ENCODE peak calls at places on chromosomes 4 and X, in five cellular contexts. One of them, this sample, is unnamed.

GRCh38 chr4:74304136-74304628 is 4.1 kb upstream of the EPGN start:
- DNase-seq in H1: no peak
- DNase-seq in K562: no peak
- DNase-seq in GM12878: no peak
- DNase-seq in HepG2: no peak
- DNase-seq in this sample: no peak

GRCh38 chr4:55884851-55885219 is 31.4 kb downstream of the EXOC1 start:
- DNase-seq in H1: no peak
- DNase-seq in K562: no peak
- DNase-seq in GM12878: no peak
- DNase-seq in HepG2: no peak
- DNase-seq in this sample: no peak

GRCh38 chrX:20374866-20375530 is 108.3 kb upstream of the RPS6KA3 start:
- DNase-seq in H1: no peak
- DNase-seq in K562: no peak
- DNase-seq in GM12878: no peak
- DNase-seq in HepG2: peak; percentile 59
- DNase-seq in this sample: no peak

GRCh38 chrX:12814434-12814833 is 23.2 kb downstream of the PRPS2 start:
- DNase-seq in H1: no peak
- DNase-seq in K562: peak; percentile 22
- DNase-seq in GM12878: peak; percentile 59
- DNase-seq in HepG2: peak; percentile 29
- DNase-seq in this sample: peak; percentile 23

GRCh38 chrX:39293203-39293602 is 491.9 kb downstream of the MID1IP1 start:
- DNase-seq in H1: no peak
- DNase-seq in K562: no peak
- DNase-seq in GM12878: no peak
- DNase-seq in HepG2: no peak
- DNase-seq in this sample: no peak

GRCh38 chr4:139786494-139787354 is 121.1 kb downstream of the MGST2 start:
- DNase-seq in H1: no peak
- DNase-seq in K562: no peak
- DNase-seq in GM12878: no peak
- DNase-seq in HepG2: no peak
- DNase-seq in this sample: no peak

GRCh38 chr4:36215627-36216026 is 28.7 kb downstream of the ARAP2 start:
- DNase-seq in H1: no peak
- DNase-seq in K562: no peak
- DNase-seq in GM12878: no peak
- DNase-seq in HepG2: no peak
- DNase-seq in this sample: no peak

GRCh38 chr4:54998991-54999390 is 126.4 kb downstream of the KDR start:
- DNase-seq in H1: no peak
- DNase-seq in K562: no peak
- DNase-seq in GM12878: no peak
- DNase-seq in HepG2: no peak
- DNase-seq in this sample: no peak

GRCh38 chr4:139300431-139301142 is 718 bp upstream of the NAA15 start:
- DNase-seq in H1: no peak
- DNase-seq in K562: no peak
- DNase-seq in GM12878: peak; percentile 36
- DNase-seq in HepG2: no peak
- DNase-seq in this sample: no peak

GRCh38 chr4:52964561-52964960 is 102.4 kb downstream of the RASL11B start:
- DNase-seq in H1: no peak
- DNase-seq in K562: no peak
- DNase-seq in GM12878: no peak
- DNase-seq in HepG2: no peak
- DNase-seq in this sample: no peak

GRCh38 chr4:155433636-155434360 is 57.0 kb upstream of the MAP9 start:
- DNase-seq in H1: no peak
- DNase-seq in K562: no peak
- DNase-seq in GM12878: no peak
- DNase-seq in HepG2: no peak
- DNase-seq in this sample: no peak

GRCh38 chr4:89863533-89863932 is 26.6 kb upstream of the SNCA start:
- DNase-seq in H1: no peak
- DNase-seq in K562: no peak
- DNase-seq in GM12878: no peak
- DNase-seq in HepG2: no peak
- DNase-seq in this sample: no peak

GRCh38 chr4:82823062-82823461 is 24.5 kb upstream of the SCD5 start:
- DNase-seq in H1: no peak
- DNase-seq in K562: no peak
- DNase-seq in GM12878: no peak
- DNase-seq in HepG2: no peak
- DNase-seq in this sample: no peak

GRCh38 chrX:24259544-24260240 is 54.2 kb downstream of the SUPT20HL2 start:
- DNase-seq in H1: no peak
- DNase-seq in K562: peak; percentile 12
- DNase-seq in GM12878: no peak
- DNase-seq in HepG2: peak; percentile 56
- DNase-seq in this sample: no peak

GRCh38 chr4:127782025-127782274 is 172 bp upstream of the HSPA4L start:
- DNase-seq in H1: peak; percentile 83
- DNase-seq in K562: peak; percentile 89
- DNase-seq in GM12878: peak; percentile 44
- DNase-seq in HepG2: no peak
- DNase-seq in this sample: peak; percentile 65

GRCh38 chr4:25788839-25789238 is 73.9 kb downstream of the SEL1L3 start:
- DNase-seq in H1: no peak
- DNase-seq in K562: no peak
- DNase-seq in GM12878: no peak
- DNase-seq in HepG2: no peak
- DNase-seq in this sample: no peak

GRCh38 chr4:152458801-152459302 is 77.0 kb downstream of the FBXW7 start:
- DNase-seq in H1: no peak
- DNase-seq in K562: no peak
- DNase-seq in GM12878: peak; percentile 31
- DNase-seq in HepG2: peak; percentile 10
- DNase-seq in this sample: no peak

GRCh38 chr4:80219301-80220025 is 22.2 kb downstream of the PRDM8 start:
- DNase-seq in H1: no peak
- DNase-seq in K562: no peak
- DNase-seq in GM12878: no peak
- DNase-seq in HepG2: no peak
- DNase-seq in this sample: no peak

GRCh38 chr4:6641164-6641970 is 882 bp downstream of the MRFAP1 start:
- DNase-seq in H1: no peak
- DNase-seq in K562: peak; percentile 65
- DNase-seq in GM12878: no peak
- DNase-seq in HepG2: no peak
- DNase-seq in this sample: peak; percentile 37

GRCh38 chr4:98638661-98639060 is 19.8 kb downstream of the TSPAN5 start:
- DNase-seq in H1: no peak
- DNase-seq in K562: no peak
- DNase-seq in GM12878: no peak
- DNase-seq in HepG2: no peak
- DNase-seq in this sample: no peak

GRCh38 chr4:170386974-170387373 is 297.2 kb upstream of the AADAT start:
- DNase-seq in H1: no peak
- DNase-seq in K562: no peak
- DNase-seq in GM12878: no peak
- DNase-seq in HepG2: no peak
- DNase-seq in this sample: no peak

GRCh38 chr4:628821-629635 is 3.7 kb downstream of the PDE6B start:
- DNase-seq in H1: no peak
- DNase-seq in K562: no peak
- DNase-seq in GM12878: no peak
- DNase-seq in HepG2: no peak
- DNase-seq in this sample: no peak

GRCh38 chrX:132181364-132181763 is 37.9 kb downstream of the RAP2C start:
- DNase-seq in H1: no peak
- DNase-seq in K562: no peak
- DNase-seq in GM12878: no peak
- DNase-seq in HepG2: no peak
- DNase-seq in this sample: no peak

GRCh38 chr4:113849771-113850170 is 88.2 kb upstream of the CAMK2D start:
- DNase-seq in H1: no peak
- DNase-seq in K562: no peak
- DNase-seq in GM12878: no peak
- DNase-seq in HepG2: no peak
- DNase-seq in this sample: no peak

GRCh38 chr4:81052119-81053068 is 21.9 kb downstream of the BMP3 start:
- DNase-seq in H1: peak; percentile 44
- DNase-seq in K562: peak; percentile 42
- DNase-seq in GM12878: peak; percentile 91
- DNase-seq in HepG2: peak; percentile 51
- DNase-seq in this sample: no peak

GRCh38 chrX:20527458-20528099 is 260.9 kb upstream of the RPS6KA3 start:
- DNase-seq in H1: no peak
- DNase-seq in K562: peak; percentile 12
- DNase-seq in GM12878: no peak
- DNase-seq in HepG2: peak; percentile 21
- DNase-seq in this sample: no peak

GRCh38 chr4:164725066-164725465 is 28.9 kb upstream of the SMIM31 start:
- DNase-seq in H1: no peak
- DNase-seq in K562: no peak
- DNase-seq in GM12878: no peak
- DNase-seq in HepG2: no peak
- DNase-seq in this sample: no peak

GRCh38 chrX:47564438-47565085 is 3.6 kb downstream of the ARAF start:
- DNase-seq in H1: no peak
- DNase-seq in K562: no peak
- DNase-seq in GM12878: no peak
- DNase-seq in HepG2: no peak
- DNase-seq in this sample: no peak
- TF ChIP-seq POLR2A in H1: no peak
- TF ChIP-seq POLR2A in K562: no peak
- TF ChIP-seq POLR2A in GM12878: no peak
- TF ChIP-seq POLR2A in HepG2: no peak
- TF ChIP-seq POLR2A in this sample: no peak

DNA sequence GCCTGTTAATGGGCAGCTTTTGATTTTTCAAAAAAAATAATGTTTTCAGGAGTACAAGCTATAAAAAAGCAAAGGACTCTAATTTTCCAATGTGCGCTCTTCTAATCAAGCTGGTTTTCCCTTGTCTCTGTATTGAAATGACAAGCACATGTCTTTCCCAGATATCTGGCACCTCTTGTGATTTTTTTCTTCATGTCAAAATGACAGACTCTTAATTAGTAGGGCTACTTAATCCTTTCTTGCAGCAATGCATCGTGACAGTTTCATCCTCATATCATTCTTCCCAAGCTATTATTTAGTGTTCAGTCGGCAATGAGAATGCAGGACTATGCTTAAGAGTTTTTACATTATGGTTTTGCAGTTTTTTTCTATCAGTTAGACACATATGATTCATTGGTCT is 139.5 kb downstream of the MAGEC1 start:
- DNase-seq in H1: no peak
- DNase-seq in K562: no peak
- DNase-seq in GM12878: no peak
- DNase-seq in HepG2: no peak
- DNase-seq in this sample: no peak
- TF ChIP-seq POLR2AphosphoS5 in H1: no peak
- TF ChIP-seq POLR2AphosphoS5 in K562: no peak
- TF ChIP-seq POLR2AphosphoS5 in GM12878: no peak
- TF ChIP-seq POLR2AphosphoS5 in HepG2: no peak
- TF ChIP-seq POLR2AphosphoS5 in this sample: no peak

GRCh38 chr4:116016201-116016600 is 902.8 kb upstream of the NDST4 start:
- DNase-seq in H1: no peak
- DNase-seq in K562: no peak
- DNase-seq in GM12878: no peak
- DNase-seq in HepG2: no peak
- DNase-seq in this sample: no peak
- TF ChIP-seq TAF1 in H1: no peak
- TF ChIP-seq TAF1 in K562: no peak
- TF ChIP-seq TAF1 in GM12878: no peak
- TF ChIP-seq TAF1 in HepG2: no peak
- TF ChIP-seq TAF1 in this sample: no peak

GRCh38 chr4:124711469-124712416 is 789 bp downstream of the ANKRD50 start:
- DNase-seq in H1: peak; percentile 38
- DNase-seq in K562: peak; percentile 65
- DNase-seq in GM12878: no peak
- DNase-seq in HepG2: peak; percentile 41
- DNase-seq in this sample: peak; percentile 1
- TF ChIP-seq POLR2A in H1: peak; percentile 73
- TF ChIP-seq POLR2A in K562: no peak
- TF ChIP-seq POLR2A in GM12878: no peak
- TF ChIP-seq POLR2A in HepG2: no peak
- TF ChIP-seq POLR2A in this sample: no peak

GRCh38 chr4:136769717-136770116 is 762.6 kb downstream of the PCDH18 start:
- DNase-seq in H1: no peak
- DNase-seq in K562: no peak
- DNase-seq in GM12878: no peak
- DNase-seq in HepG2: no peak
- DNase-seq in this sample: no peak

GRCh38 chr4:136763844-136764446 is 768.3 kb downstream of the PCDH18 start:
- DNase-seq in H1: no peak
- DNase-seq in K562: no peak
- DNase-seq in GM12878: no peak
- DNase-seq in HepG2: no peak
- DNase-seq in this sample: no peak

GRCh38 chr4:136768925-136769275 is 763.4 kb downstream of the PCDH18 start:
- DNase-seq in H1: no peak
- DNase-seq in K562: no peak
- DNase-seq in GM12878: no peak
- DNase-seq in HepG2: no peak
- DNase-seq in this sample: no peak

GRCh38 chr4:136768213-136768924 is 763.9 kb downstream of the PCDH18 start:
- DNase-seq in H1: no peak
- DNase-seq in K562: no peak
- DNase-seq in GM12878: no peak
- DNase-seq in HepG2: no peak
- DNase-seq in this sample: no peak
- TF ChIP-seq POLR2AphosphoS5 in H1: no peak
- TF ChIP-seq POLR2AphosphoS5 in K562: no peak
- TF ChIP-seq POLR2AphosphoS5 in GM12878: no peak
- TF ChIP-seq POLR2AphosphoS5 in HepG2: no peak
- TF ChIP-seq POLR2AphosphoS5 in this sample: no peak

GRCh38 chr4:172786039-172786792 is 382.4 kb upstream of the GALNT7 start:
- DNase-seq in H1: no peak
- DNase-seq in K562: no peak
- DNase-seq in GM12878: no peak
- DNase-seq in HepG2: no peak
- DNase-seq in this sample: no peak

GRCh38 chr4:172787117-172787516 is 381.5 kb upstream of the GALNT7 start:
- DNase-seq in H1: no peak
- DNase-seq in K562: no peak
- DNase-seq in GM12878: no peak
- DNase-seq in HepG2: no peak
- DNase-seq in this sample: no peak

DNA sequence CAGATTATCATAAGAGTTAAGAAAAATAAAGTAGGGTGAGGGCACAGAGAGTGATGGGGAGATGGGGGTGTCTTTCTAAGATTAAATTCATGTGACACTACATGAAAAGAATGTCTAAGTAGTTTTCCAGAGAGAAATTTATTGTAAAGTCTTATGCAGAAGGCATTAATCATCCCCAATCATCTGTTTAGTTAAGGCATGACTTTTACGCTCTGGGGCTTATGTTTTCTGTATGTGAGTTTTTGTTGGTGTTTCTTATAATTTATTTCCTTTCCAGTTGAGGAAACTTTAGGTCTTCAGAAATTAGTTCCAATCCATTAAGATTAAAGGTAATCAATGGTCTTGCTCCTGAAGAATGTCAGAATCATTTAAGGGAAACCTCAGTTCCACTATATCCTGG is 383.0 kb upstream of the GALNT7 start:
- DNase-seq in H1: no peak
- DNase-seq in K562: no peak
- DNase-seq in GM12878: no peak
- DNase-seq in HepG2: no peak
- DNase-seq in this sample: no peak
- TF ChIP-seq TAF1 in H1: no peak
- TF ChIP-seq TAF1 in K562: no peak
- TF ChIP-seq TAF1 in GM12878: no peak
- TF ChIP-seq TAF1 in HepG2: no peak
- TF ChIP-seq TAF1 in this sample: no peak